ENCODE peak calls at places on chromosome 12, in nine cellular contexts. C is activated naive CD4-positive, alpha-beta T cell treated with anti-CD3 and anti-CD28 coated beads, Interleukin-2, amount 50 U/mL, for 16 hours; S is RWPE1; U is adipocyte; X is NCI-H1048; M is left colon; D is CD4-positive, CD25-positive, alpha-beta regulatory T cell; F is left cardiac atrium; G is hypothalamus. Z is an unnamed sample.

GRCh38 chr12:120468271-120468845 is 1.2 kb downstream of the SRSF9 start:
- DNase-seq in C (peak), S (peak), U (peak), X (no peak), M (no peak), D (peak), F (peak), G (no peak), Z (no peak)

GRCh38 chr12:121776190-121777098 is 17.0 kb downstream of the RHOF start:
- DNase-seq in C (peak), S (peak), U (peak), X (peak), M (peak), D (peak), F (peak), G (peak), Z (peak)

GRCh38 chr12:27193854-27194544 is 50.1 kb upstream of the STK38L start:
- DNase-seq in C (no peak), S (no peak), U (peak), X (no peak), M (peak), D (no peak), F (peak), G (no peak), Z (no peak)

GRCh38 chr12:96876966-96877365 is 30.1 kb upstream of the NEDD1 start:
- DNase-seq in C (no peak), S (no peak), U (no peak), X (no peak), M (no peak), D (no peak), F (no peak), G (no peak), Z (no peak)

GRCh38 chr12:9866786-9867379 is 2.3 kb downstream of the CLEC2B start:
- DNase-seq in C (no peak), S (no peak), U (no peak), X (no peak), M (no peak), D (no peak), F (no peak), G (no peak), Z (no peak)

GRCh38 chr12:5038781-5039311 is 4.8 kb upstream of the KCNA5 start:
- DNase-seq in C (no peak), S (no peak), U (no peak), X (no peak), M (no peak), D (no peak), F (no peak), G (no peak), Z (no peak)

GRCh38 chr12:108597559-108598471 is at the start of gene TMEM119:
- DNase-seq in C (no peak), S (no peak), U (peak), X (no peak), M (no peak), D (no peak), F (peak), G (no peak), Z (no peak)

GRCh38 chr12:57111046-57111698 is at the start of gene STAT6:
- DNase-seq in C (peak), S (peak), U (peak), X (no peak), M (peak), D (peak), F (peak), G (peak), Z (no peak)

GRCh38 chr12:132423251-132424117 is 66.5 kb upstream of the FBRSL1 start:
- DNase-seq in C (no peak), S (peak), U (no peak), X (no peak), M (no peak), D (peak), F (no peak), G (no peak), Z (no peak)

GRCh38 chr12:128989287-128989686 is 136.0 kb downstream of the GLT1D1 start:
- DNase-seq in C (no peak), S (no peak), U (no peak), X (no peak), M (no peak), D (no peak), F (no peak), G (no peak), Z (no peak)

GRCh38 chr12:127060310-127060847 is 1206.6 kb upstream of the TMEM132C start:
- DNase-seq in C (no peak), S (no peak), U (no peak), X (no peak), M (peak), D (no peak), F (no peak), G (no peak), Z (peak)

GRCh38 chr12:14952295-14952995 is 9.0 kb downstream of the ARHGDIB start:
- DNase-seq in C (no peak), S (peak), U (peak), X (no peak), M (no peak), D (peak), F (no peak), G (no peak), Z (peak)

GRCh38 chr12:28023156-28023887 is 50.8 kb upstream of the PTHLH start:
- DNase-seq in C (no peak), S (peak), U (peak), X (no peak), M (no peak), D (no peak), F (no peak), G (no peak), Z (no peak)

GRCh38 chr12:31118831-31119530 is 45.3 kb downstream of the DDX11 start:
- DNase-seq in C (peak), S (peak), U (peak), X (peak), M (no peak), D (no peak), F (peak), G (no peak), Z (peak)